ENCODE peak calls at places on chromosomes 7 and 10, in eight cellular contexts. E is neural progenitor cell, T is GM20000, K is transverse colon, W is mucosa of descending colon, H is lower lobe of right lung, G is stomach, C is upper lobe of right lung. D is an unnamed sample.

GRCh38 chr7:149880871-149881301 is 7.1 kb downstream of the ATP6V0E2 start:
- DNase-seq in E (no peak), T (no peak), K (no peak), W (no peak), H (peak), G (no peak), C (peak), D (no peak)

GRCh38 chr10:99676435-99676834 is 17.1 kb downstream of the ENTPD7 start:
- DNase-seq in E (no peak), T (no peak), K (no peak), W (no peak), H (no peak), G (no peak), C (no peak), D (no peak)

GRCh38 chr10:31064334-31064733 is 32.7 kb upstream of the ZNF438 start:
- DNase-seq in E (no peak), T (no peak), K (no peak), W (no peak), H (no peak), G (no peak), C (no peak), D (no peak)

GRCh38 chr10:79229081-79229541 is 118.2 kb upstream of the PPIF start:
- DNase-seq in E (no peak), T (no peak), K (no peak), W (no peak), H (no peak), G (no peak), C (no peak), D (no peak)

GRCh38 chr10:22962817-22963216 is 35.0 kb downstream of the ARMC3 start:
- DNase-seq in E (no peak), T (no peak), K (no peak), W (no peak), H (no peak), G (no peak), C (no peak), D (no peak)

GRCh38 chr10:124009616-124010015 is 83.8 kb downstream of the CHST15 start:
- DNase-seq in E (no peak), T (no peak), K (no peak), W (peak), H (no peak), G (no peak), C (peak), D (no peak)

GRCh38 chr10:106528702-106529101 is 635.8 kb downstream of the SORCS1 start:
- DNase-seq in E (no peak), T (no peak), K (no peak), W (no peak), H (no peak), G (no peak), C (no peak), D (no peak)

GRCh38 chr7:33926535-33926934 is 21.2 kb downstream of the BMPER start:
- DNase-seq in E (no peak), T (no peak), K (no peak), W (no peak), H (no peak), G (no peak), C (no peak), D (no peak)

GRCh38 chr10:66782776-66783175 is 143.1 kb upstream of the LRRTM3 start:
- DNase-seq in E (no peak), T (no peak), K (no peak), W (no peak), H (no peak), G (no peak), C (no peak), D (no peak)

GRCh38 chr10:132847416-132847777 is 61.5 kb upstream of the NKX6-2 start:
- DNase-seq in E (no peak), T (no peak), K (no peak), W (no peak), H (no peak), G (no peak), C (peak), D (no peak)

GRCh38 chr7:151689196-151689971 is 169.7 kb upstream of the RHEB start:
- DNase-seq in E (no peak), T (no peak), K (no peak), W (no peak), H (peak), G (no peak), C (no peak), D (no peak)

GRCh38 chr10:116080553-116080952 is 192.5 kb downstream of the GFRA1 start:
- DNase-seq in E (no peak), T (no peak), K (no peak), W (no peak), H (no peak), G (no peak), C (no peak), D (no peak)

GRCh38 chr7:156865493-156865892 is 27.5 kb downstream of the LMBR1 start:
- DNase-seq in E (no peak), T (no peak), K (no peak), W (no peak), H (no peak), G (no peak), C (no peak), D (no peak)

GRCh38 chr7:54394877-54395276 is 147.3 kb upstream of the VSTM2A start:
- DNase-seq in E (no peak), T (no peak), K (no peak), W (no peak), H (no peak), G (no peak), C (no peak), D (no peak)

GRCh38 chr7:43646603-43647313 is 63.9 kb downstream of the STK17A start:
- DNase-seq in E (no peak), T (no peak), K (no peak), W (no peak), H (no peak), G (no peak), C (no peak), D (no peak)

GRCh38 chr10:65570143-65571010 is 1355.5 kb upstream of the LRRTM3 start:
- DNase-seq in E (peak), T (no peak), K (peak), W (peak), H (peak), G (peak), C (peak), D (peak)

GRCh38 chr7:142384508-142384922 is 126.7 kb upstream of the PRSS58 start:
- DNase-seq in E (no peak), T (no peak), K (no peak), W (no peak), H (peak), G (no peak), C (no peak), D (no peak)

GRCh38 chr10:130024779-130025178 is 60.7 kb upstream of the EBF3 start:
- DNase-seq in E (no peak), T (no peak), K (no peak), W (no peak), H (no peak), G (no peak), C (no peak), D (no peak)

GRCh38 chr10:125340871-125341270 is 180.5 kb upstream of the CTBP2 start:
- DNase-seq in E (no peak), T (no peak), K (no peak), W (no peak), H (no peak), G (no peak), C (no peak), D (no peak)

GRCh38 chr10:78420946-78421732 is 387.5 kb downstream of the RPS24 start:
- DNase-seq in E (no peak), T (no peak), K (no peak), W (no peak), H (no peak), G (no peak), C (no peak), D (no peak)

GRCh38 chr7:7699970-7700369 is 18.4 kb downstream of the RPA3 start:
- DNase-seq in E (no peak), T (no peak), K (no peak), W (no peak), H (no peak), G (no peak), C (no peak), D (no peak)

GRCh38 chr7:29196971-29197370 is 2.4 kb downstream of the CHN2 start:
- DNase-seq in E (no peak), T (no peak), K (no peak), W (no peak), H (no peak), G (no peak), C (no peak), D (no peak)

GRCh38 chr10:91220954-91221696 is 662 bp downstream of the PCGF5 start:
- DNase-seq in E (peak), T (no peak), K (peak), W (peak), H (peak), G (peak), C (no peak), D (no peak)

GRCh38 chr7:51306761-51307160 is 9.8 kb downstream of the COBL start:
- DNase-seq in E (no peak), T (no peak), K (no peak), W (no peak), H (no peak), G (no peak), C (no peak), D (no peak)

GRCh38 chr10:78804356-78805032 is 264.3 kb upstream of the ZMIZ1 start:
- DNase-seq in E (no peak), T (no peak), K (no peak), W (no peak), H (no peak), G (no peak), C (no peak), D (no peak)

GRCh38 chr7:28544453-28545142 is 132.3 kb downstream of the CREB5 start:
- DNase-seq in E (no peak), T (no peak), K (no peak), W (no peak), H (no peak), G (no peak), C (no peak), D (no peak)

GRCh38 chr7:121343302-121343701 is 14.5 kb downstream of the WNT16 start:
- DNase-seq in E (no peak), T (no peak), K (no peak), W (no peak), H (no peak), G (no peak), C (no peak), D (no peak)

GRCh38 chr7:71486856-71487628 is 355.1 kb downstream of the GALNT17 start:
- DNase-seq in E (no peak), T (no peak), K (peak), W (peak), H (no peak), G (no peak), C (no peak), D (no peak)

GRCh38 chr10:119371704-119372663 is 164.6 kb downstream of the GRK5 start:
- DNase-seq in E (no peak), T (peak), K (no peak), W (peak), H (no peak), G (no peak), C (peak), D (no peak)

GRCh38 chr10:25683291-25683690 is 250.7 kb upstream of the MYO3A start:
- DNase-seq in E (no peak), T (no peak), K (no peak), W (no peak), H (no peak), G (no peak), C (no peak), D (no peak)

GRCh38 chr10:3467052-3467906 is 294.7 kb upstream of the PITRM1 start:
- DNase-seq in E (peak), T (no peak), K (peak), W (peak), H (peak), G (peak), C (peak), D (no peak)

GRCh38 chr10:71064413-71065118 is 147.8 kb upstream of the UNC5B start:
- DNase-seq in E (no peak), T (peak), K (no peak), W (no peak), H (no peak), G (no peak), C (no peak), D (no peak)
- TF ChIP-seq CTCF in E (peak), T (no peak), K (no peak), W (no peak), H (no peak), G (no peak), C (no peak), D (no peak)

GRCh38 chr10:13955426-13955825 is 368.7 kb downstream of the PRPF18 start:
- DNase-seq in E (no peak), T (no peak), K (no peak), W (no peak), H (no peak), G (no peak), C (no peak), D (no peak)

GRCh38 chr10:13957856-13958255 is 371.1 kb downstream of the PRPF18 start:
- DNase-seq in E (no peak), T (no peak), K (no peak), W (no peak), H (no peak), G (no peak), C (no peak), D (no peak)

GRCh38 chr10:13953371-13953770 is 366.6 kb downstream of the PRPF18 start:
- DNase-seq in E (no peak), T (no peak), K (no peak), W (no peak), H (no peak), G (no peak), C (no peak), D (no peak)

GRCh38 chr10:13959443-13960359 is 371.0 kb downstream of the FRMD4A start:
- DNase-seq in E (no peak), T (no peak), K (no peak), W (no peak), H (no peak), G (no peak), C (no peak), D (no peak)

GRCh38 chr10:13956826-13957225 is 370.1 kb downstream of the PRPF18 start:
- DNase-seq in E (no peak), T (no peak), K (peak), W (peak), H (no peak), G (peak), C (peak), D (no peak)
- TF ChIP-seq CTCF in E (no peak), T (no peak), K (peak), W (no peak), H (peak), G (peak), C (peak), D (no peak)

DNA sequence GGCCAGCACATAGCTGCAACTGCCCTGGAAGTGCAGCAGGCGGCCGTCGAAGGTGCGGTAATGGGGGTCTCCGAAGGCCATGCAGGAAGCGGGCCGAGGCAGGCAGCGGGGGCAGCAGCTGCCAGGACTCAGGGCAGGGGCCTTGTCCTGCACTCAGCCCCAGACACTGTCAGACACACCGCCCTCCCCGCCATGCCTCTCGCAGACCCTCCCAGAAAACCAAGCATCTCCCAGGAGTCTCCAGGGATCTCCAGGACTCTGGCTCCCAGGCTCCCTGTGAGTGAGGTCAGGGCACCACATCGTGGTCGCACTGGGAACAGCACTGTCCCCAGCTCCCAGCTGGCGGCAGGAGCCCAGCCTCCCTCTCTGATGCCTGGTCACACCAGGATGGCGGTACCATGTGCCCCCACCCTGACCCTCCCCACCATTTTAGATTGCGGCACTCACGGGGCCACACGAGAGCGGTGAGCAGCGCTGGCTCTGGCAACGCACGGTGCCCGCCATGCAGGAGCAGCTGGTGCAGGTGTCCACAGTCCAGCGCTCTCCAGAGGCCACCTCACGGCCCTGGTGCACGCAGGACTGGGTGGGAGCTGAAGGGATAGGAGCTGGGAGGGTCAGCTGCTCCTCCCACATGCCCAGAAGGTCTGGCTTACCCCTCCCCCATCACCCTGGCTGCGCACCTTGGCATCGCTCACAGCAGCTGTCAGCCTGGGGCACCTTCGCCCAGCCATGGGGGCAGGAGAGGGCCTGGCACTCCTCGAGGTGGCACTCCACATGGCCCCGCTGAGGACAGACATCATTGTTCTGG is 17.5 kb downstream of the ATP6V1F start:
- DNase-seq in E (peak), T (peak), K (peak), W (peak), H (peak), G (peak), C (peak), D (peak)
- TF ChIP-seq CTCF in E (peak), T (peak), K (peak), W (peak), H (peak), G (peak), C (peak), D (peak)

DNA sequence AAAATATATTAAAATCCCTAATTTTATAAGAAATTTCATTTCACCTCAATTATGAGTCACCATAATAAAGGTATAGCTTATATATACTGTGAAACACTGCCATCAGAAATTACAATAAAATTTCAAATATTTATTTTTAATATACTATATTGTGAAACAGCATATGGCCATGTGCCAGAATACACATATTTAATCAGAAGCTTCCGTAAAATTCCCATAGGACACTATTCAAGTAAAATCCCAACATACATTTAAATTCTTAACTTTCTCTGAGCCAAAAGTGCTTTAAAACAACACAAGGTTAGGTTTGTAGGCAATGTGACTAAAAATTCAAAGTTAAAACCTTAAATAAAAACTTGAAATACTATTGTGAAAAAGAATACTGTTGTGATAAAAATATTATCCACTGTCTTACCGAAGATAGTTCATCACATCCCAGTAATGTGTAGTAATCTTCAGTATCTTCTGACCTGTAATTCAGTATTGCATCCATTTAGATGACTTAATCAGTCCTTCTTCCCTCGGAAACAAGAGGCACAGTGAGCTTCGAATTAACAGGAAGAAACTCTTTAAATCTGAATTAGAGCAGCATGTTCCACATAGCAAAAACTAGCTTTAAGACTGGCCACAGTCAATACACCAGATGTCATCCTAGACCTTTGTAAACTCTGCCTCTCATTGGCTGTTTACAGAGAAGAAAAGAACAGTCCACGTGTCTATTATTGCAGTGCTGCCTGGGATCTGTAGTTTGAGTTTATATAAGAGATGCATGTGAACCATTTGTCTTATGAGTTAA is at the start of gene DNAJC12:
- DNase-seq in E (peak), T (peak), K (no peak), W (no peak), H (no peak), G (no peak), C (no peak), D (no peak)
- TF ChIP-seq CTCF in E (no peak), T (no peak), K (no peak), W (no peak), H (no peak), G (no peak), C (no peak), D (no peak)

DNA sequence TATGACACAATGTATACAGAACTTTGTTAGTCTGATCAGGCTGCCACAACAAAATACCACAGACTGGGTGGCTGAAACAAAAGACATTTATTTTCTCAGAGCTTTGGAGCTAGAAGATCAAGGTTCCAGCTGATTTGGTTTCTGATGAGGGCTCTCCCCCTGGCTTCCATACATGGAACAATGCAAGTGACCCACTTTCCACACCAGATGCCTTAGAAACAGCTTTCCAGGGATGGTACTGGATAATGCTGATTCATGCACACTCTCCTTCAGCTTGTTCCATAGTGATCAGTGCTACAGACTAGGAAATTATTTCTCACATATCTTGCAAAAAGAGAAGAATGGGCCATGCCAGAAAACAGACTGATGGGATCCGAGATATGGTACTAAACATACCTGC is 1274.9 kb upstream of the SORCS1 start:
- DNase-seq in E (no peak), T (no peak), K (no peak), W (no peak), H (no peak), G (no peak), C (no peak), D (no peak)
- TF ChIP-seq CTCF in E (no peak), T (no peak), K (no peak), W (no peak), H (no peak), G (no peak), C (no peak), D (no peak)

GRCh38 chr10:112872728-112873127 is 77.3 kb upstream of the TCF7L2 start:
- DNase-seq in E (no peak), T (no peak), K (no peak), W (no peak), H (no peak), G (no peak), C (no peak), D (no peak)
- TF ChIP-seq CTCF in E (peak), T (no peak), K (no peak), W (no peak), H (peak), G (no peak), C (peak), D (no peak)

GRCh38 chr7:134962270-134962669 is 24.0 kb upstream of the AGBL3 start:
- DNase-seq in E (no peak), T (no peak), K (no peak), W (no peak), H (no peak), G (no peak), C (no peak), D (no peak)
- TF ChIP-seq CTCF in E (no peak), T (no peak), K (no peak), W (no peak), H (no peak), G (no peak), C (no peak), D (no peak)

GRCh38 chr10:34078017-34078416 is 737.1 kb downstream of the PARD3 start:
- DNase-seq in E (no peak), T (no peak), K (no peak), W (no peak), H (no peak), G (no peak), C (no peak), D (no peak)
- TF ChIP-seq CTCF in E (no peak), T (no peak), K (no peak), W (no peak), H (no peak), G (no peak), C (no peak), D (no peak)

DNA sequence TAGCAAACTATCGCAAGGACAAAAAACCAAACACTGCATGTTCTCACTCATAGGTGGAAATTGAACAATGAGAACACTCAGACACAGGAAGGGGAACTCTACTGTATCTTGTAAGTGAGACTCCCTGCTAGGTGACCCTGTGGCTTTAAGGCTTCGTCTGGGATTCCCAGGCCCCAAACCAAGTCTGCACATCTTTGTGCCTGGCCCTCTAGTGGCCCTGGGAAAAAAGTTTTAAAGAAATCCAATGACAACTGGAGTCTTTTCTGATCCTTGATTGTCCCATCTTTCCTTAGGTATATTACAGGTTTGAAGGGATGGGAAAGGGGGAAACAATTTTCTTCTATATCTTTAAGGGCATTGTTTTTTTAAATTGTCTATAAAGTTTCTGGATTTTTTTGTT is 10.6 kb upstream of the LIPM start:
- DNase-seq in E (peak), T (peak), K (no peak), W (no peak), H (no peak), G (no peak), C (no peak), D (peak)
- TF ChIP-seq CTCF in E (peak), T (no peak), K (peak), W (no peak), H (peak), G (no peak), C (peak), D (peak)

GRCh38 chr7:155129789-155130188 is 59.7 kb downstream of the HTR5A start:
- DNase-seq in E (no peak), T (no peak), K (no peak), W (no peak), H (no peak), G (no peak), C (no peak), D (no peak)
- TF ChIP-seq CTCF in E (no peak), T (no peak), K (no peak), W (no peak), H (no peak), G (no peak), C (no peak), D (no peak)

D was measured in nephron progenitor cell.